ENCODE peak calls at places on chromosomes 13 and 19, in four cellular contexts. Y is stimulated activated CD4-positive, alpha-beta T cell treated with anti-CD3 and anti-CD28 coated beads, Interleukin-4, amount 100 ng/mL, for 4 hours; R is activated naive CD8-positive, alpha-beta T cell treated with anti-CD3 and anti-CD28 coated beads, Interleukin-2, amount 50 U/mL, for 24 hours; G is fibroblast of pulmonary artery. I is an unnamed sample.
A peak's percentile ranks its signal among the peaks of the same experiment; 100 is the strongest.

GRCh38 chr19:13095934-13096890 is 6.4 kb downstream of the LYL1 start:
- DNase-seq in Y (no peak), R (no peak), G (no peak), I (no peak)

GRCh38 chr13:29969286-29969685 is 118.9 kb upstream of the UBL3 start:
- DNase-seq in Y (no peak), R (no peak), G (peak; percentile 82), I (peak; percentile 42)

GRCh38 chr19:1168562-1168873 is 5.5 kb downstream of the SBNO2 start:
- DNase-seq in Y (no peak), R (no peak), G (no peak), I (no peak)

GRCh38 chr19:51097166-51097736 is 11.0 kb downstream of the CTU1 start:
- DNase-seq in Y (peak; percentile 47), R (peak; percentile 84), G (peak; percentile 65), I (peak; percentile 45)

GRCh38 chr13:22735381-22735995 is 445.3 kb upstream of the SGCG start:
- DNase-seq in Y (no peak), R (no peak), G (no peak), I (no peak)

GRCh38 chr19:19506592-19506991 is 8.8 kb downstream of the TSSK6 start:
- DNase-seq in Y (no peak), R (no peak), G (no peak), I (no peak)

GRCh38 chr19:40805258-40805868 is 6.4 kb downstream of the EGLN2 start:
- DNase-seq in Y (peak; percentile 38), R (no peak), G (no peak), I (no peak)

GRCh38 chr13:29847501-29847983 is 2.9 kb downstream of the UBL3 start:
- DNase-seq in Y (no peak), R (no peak), G (peak; percentile 49), I (peak; percentile 69)

GRCh38 chr13:33207616-33207964 is 78.0 kb downstream of the STARD13 start:
- DNase-seq in Y (no peak), R (no peak), G (peak; percentile 95), I (peak; percentile 98)

GRCh38 chr13:80463673-80464352 is 122.9 kb upstream of the SPRY2 start:
- DNase-seq in Y (no peak), R (no peak), G (peak; percentile 84), I (no peak)

GRCh38 chr13:101453784-101454201 is 1.3 kb downstream of the ITGBL1 start:
- DNase-seq in Y (no peak), R (no peak), G (no peak), I (no peak)

GRCh38 chr19:45404557-45405434 is at the start of gene PPP1R13L:
- DNase-seq in Y (peak; percentile 44), R (peak; percentile 60), G (peak; percentile 85), I (peak; percentile 64)